ENCODE peak calls at places on chromosome 19, in six cellular contexts. Q is amygdala, U is neural crest cell, V is heart right ventricle, S is lower leg skin, J is NCI-H774. D is an unnamed sample.

GRCh38 chr19:39390460-39390758 is 497 bp downstream of the PAF1 start:
- DNase-seq in Q (no peak), U (no peak), V (no peak), S (peak; percentile 95), J (no peak), D (no peak)

GRCh38 chr19:1847684-1848398 is 442 bp downstream of the REXO1 start:
- DNase-seq in Q (no peak), U (no peak), V (no peak), S (no peak), J (no peak), D (no peak)

GRCh38 chr19:18090545-18091216 is 3.9 kb upstream of the IL12RB1 start:
- DNase-seq in Q (peak; percentile 11), U (no peak), V (no peak), S (no peak), J (no peak), D (no peak)

GRCh38 chr19:2770055-2771013 is 12.7 kb downstream of the SGTA start:
- DNase-seq in Q (no peak), U (no peak), V (peak; percentile 62), S (no peak), J (no peak), D (peak; percentile 65)

GRCh38 chr19:15107056-15108010 is at the start of gene SYDE1:
- DNase-seq in Q (no peak), U (peak; percentile 49), V (peak; percentile 68), S (peak; percentile 89), J (no peak), D (peak; percentile 56)

GRCh38 chr19:14118165-14119051 is 846 bp upstream of the PRKACA start:
- DNase-seq in Q (peak; percentile 53), U (no peak), V (peak; percentile 71), S (peak; percentile 98), J (peak; percentile 91), D (peak; percentile 77)

GRCh38 chr19:46115396-46116109 is 8.9 kb downstream of the IGFL3 start:
- DNase-seq in Q (no peak), U (no peak), V (no peak), S (no peak), J (no peak), D (no peak)

GRCh38 chr19:45444318-45445041 is 20.8 kb upstream of the ERCC1 start:
- DNase-seq in Q (peak; percentile 86), U (peak; percentile 81), V (peak; percentile 98), S (peak; percentile 99), J (peak; percentile 71), D (peak; percentile 97)

GRCh38 chr19:49335071-49335783 is at the start of gene CD37:
- DNase-seq in Q (no peak), U (no peak), V (no peak), S (peak; percentile 86), J (no peak), D (no peak)

GRCh38 chr19:12994701-12995595 is at the start of gene NFIX:
- DNase-seq in Q (peak; percentile 33), U (no peak), V (peak; percentile 78), S (peak; percentile 95), J (no peak), D (peak; percentile 81)

GRCh38 chr19:3057275-3057714 is 5.0 kb downstream of the TLE5 start:
- DNase-seq in Q (peak; percentile 78), U (no peak), V (peak; percentile 91), S (peak; percentile 95), J (no peak), D (peak; percentile 88)

GRCh38 chr19:17404621-17405249 is 695 bp downstream of the BST2 start:
- DNase-seq in Q (no peak), U (no peak), V (no peak), S (no peak), J (no peak), D (no peak)

D was measured in left ventricle myocardium inferior.